ENCODE peak calls at places on chromosomes 4 and X, in five cellular contexts. One of them, this sample, is unnamed.

GRCh38 chr4:72974694-72975487 is 94.6 kb downstream of the COX18 start:
- DNase-seq in fibroblast of lung: peak
- DNase-seq in Panc1: no peak
- DNase-seq in heart right ventricle: no peak
- DNase-seq in right lobe of liver: no peak
- DNase-seq in this sample: no peak

GRCh38 chr4:79663157-79663556 is 255.1 kb upstream of the GK2 start:
- DNase-seq in fibroblast of lung: no peak
- DNase-seq in Panc1: no peak
- DNase-seq in heart right ventricle: no peak
- DNase-seq in right lobe of liver: no peak
- DNase-seq in this sample: no peak

GRCh38 chrX:13153796-13154195 is 109.4 kb upstream of the FAM9C start:
- DNase-seq in fibroblast of lung: peak
- DNase-seq in Panc1: no peak
- DNase-seq in heart right ventricle: no peak
- DNase-seq in right lobe of liver: no peak
- DNase-seq in this sample: no peak

GRCh38 chr4:150581611-150582010 is 340 bp upstream of the MAB21L2 start:
- DNase-seq in fibroblast of lung: peak
- DNase-seq in Panc1: no peak
- DNase-seq in heart right ventricle: no peak
- DNase-seq in right lobe of liver: no peak
- DNase-seq in this sample: no peak

GRCh38 chr4:102734591-102735385 is 26.0 kb downstream of the MANBA start:
- DNase-seq in fibroblast of lung: peak
- DNase-seq in Panc1: no peak
- DNase-seq in heart right ventricle: no peak
- DNase-seq in right lobe of liver: no peak
- DNase-seq in this sample: no peak

GRCh38 chr4:56531149-56531770 is 25.7 kb downstream of the ARL9 start:
- DNase-seq in fibroblast of lung: no peak
- DNase-seq in Panc1: no peak
- DNase-seq in heart right ventricle: no peak
- DNase-seq in right lobe of liver: no peak
- DNase-seq in this sample: no peak

GRCh38 chrX:318739-319578 is at the start of gene GTPBP6:
- DNase-seq in fibroblast of lung: peak
- DNase-seq in Panc1: peak
- DNase-seq in heart right ventricle: peak
- DNase-seq in right lobe of liver: peak
- DNase-seq in this sample: peak

GRCh38 chrX:1086444-1087409 is 125.7 kb downstream of the CRLF2 start:
- DNase-seq in fibroblast of lung: no peak
- DNase-seq in Panc1: no peak
- DNase-seq in heart right ventricle: no peak
- DNase-seq in right lobe of liver: peak
- DNase-seq in this sample: peak

GRCh38 chrX:154517101-154517781 is 1.2 kb upstream of the FAM3A start:
- DNase-seq in fibroblast of lung: no peak
- DNase-seq in Panc1: no peak
- DNase-seq in heart right ventricle: no peak
- DNase-seq in right lobe of liver: no peak
- DNase-seq in this sample: no peak

GRCh38 chr4:89294583-89295244 is 12.9 kb downstream of the GPRIN3 start:
- DNase-seq in fibroblast of lung: no peak
- DNase-seq in Panc1: no peak
- DNase-seq in heart right ventricle: no peak
- DNase-seq in right lobe of liver: no peak
- DNase-seq in this sample: no peak

GRCh38 chr4:7787681-7788141 is 151.9 kb downstream of the AFAP1 start:
- DNase-seq in fibroblast of lung: no peak
- DNase-seq in Panc1: no peak
- DNase-seq in heart right ventricle: no peak
- DNase-seq in right lobe of liver: peak
- DNase-seq in this sample: no peak

GRCh38 chr4:134057356-134057755 is 144.2 kb downstream of the PABPC4L start:
- DNase-seq in fibroblast of lung: no peak
- DNase-seq in Panc1: no peak
- DNase-seq in heart right ventricle: no peak
- DNase-seq in right lobe of liver: no peak
- DNase-seq in this sample: no peak

GRCh38 chr4:24607338-24607737 is 23.0 kb upstream of the DHX15 start:
- DNase-seq in fibroblast of lung: no peak
- DNase-seq in Panc1: no peak
- DNase-seq in heart right ventricle: no peak
- DNase-seq in right lobe of liver: no peak
- DNase-seq in this sample: no peak

GRCh38 chr4:165505991-165506779 is 127.4 kb downstream of the CPE start:
- DNase-seq in fibroblast of lung: peak
- DNase-seq in Panc1: no peak
- DNase-seq in heart right ventricle: no peak
- DNase-seq in right lobe of liver: no peak
- DNase-seq in this sample: no peak

GRCh38 chr4:159069922-159070321 is 33.0 kb upstream of the RAPGEF2 start:
- DNase-seq in fibroblast of lung: peak
- DNase-seq in Panc1: no peak
- DNase-seq in heart right ventricle: no peak
- DNase-seq in right lobe of liver: no peak
- DNase-seq in this sample: peak

DNA sequence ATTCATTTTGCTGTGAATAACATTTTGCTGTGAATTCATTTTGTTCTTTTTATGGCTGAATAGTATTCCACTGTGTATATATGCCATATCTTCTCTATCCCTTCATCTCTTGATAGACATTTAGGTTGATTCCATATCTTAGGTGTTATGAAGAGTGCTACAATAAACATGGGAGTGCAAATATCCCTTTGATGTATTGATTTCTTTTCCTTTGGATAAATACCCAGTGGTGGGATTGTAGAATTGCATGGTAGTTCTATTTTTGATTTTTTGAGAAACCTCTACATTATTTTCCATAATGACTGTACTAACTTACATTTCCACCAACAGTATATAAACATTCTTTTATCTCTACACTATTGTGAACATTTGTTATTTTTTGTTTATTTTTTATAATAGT is 555.9 kb downstream of the PDHA2 start:
- DNase-seq in fibroblast of lung: no peak
- DNase-seq in Panc1: no peak
- DNase-seq in heart right ventricle: no peak
- DNase-seq in right lobe of liver: no peak
- DNase-seq in this sample: no peak
- TF ChIP-seq CTCF in fibroblast of lung: no peak
- TF ChIP-seq CTCF in Panc1: no peak
- TF ChIP-seq CTCF in heart right ventricle: no peak
- TF ChIP-seq CTCF in right lobe of liver: no peak
- TF ChIP-seq CTCF in this sample: no peak

GRCh38 chr4:153788419-153789276 is at the start of gene SFRP2:
- DNase-seq in fibroblast of lung: no peak
- DNase-seq in Panc1: no peak
- DNase-seq in heart right ventricle: no peak
- DNase-seq in right lobe of liver: no peak
- DNase-seq in this sample: no peak

GRCh38 chr4:153784300-153784699 is 4.6 kb downstream of the SFRP2 start:
- DNase-seq in fibroblast of lung: no peak
- DNase-seq in Panc1: no peak
- DNase-seq in heart right ventricle: no peak
- DNase-seq in right lobe of liver: no peak
- DNase-seq in this sample: no peak

GRCh38 chr4:153787156-153787555 is 1.7 kb downstream of the SFRP2 start:
- DNase-seq in fibroblast of lung: no peak
- DNase-seq in Panc1: no peak
- DNase-seq in heart right ventricle: no peak
- DNase-seq in right lobe of liver: no peak
- DNase-seq in this sample: no peak

GRCh38 chr4:153788064-153788418 is 842 bp downstream of the SFRP2 start:
- DNase-seq in fibroblast of lung: no peak
- DNase-seq in Panc1: no peak
- DNase-seq in heart right ventricle: no peak
- DNase-seq in right lobe of liver: no peak
- DNase-seq in this sample: no peak

DNA sequence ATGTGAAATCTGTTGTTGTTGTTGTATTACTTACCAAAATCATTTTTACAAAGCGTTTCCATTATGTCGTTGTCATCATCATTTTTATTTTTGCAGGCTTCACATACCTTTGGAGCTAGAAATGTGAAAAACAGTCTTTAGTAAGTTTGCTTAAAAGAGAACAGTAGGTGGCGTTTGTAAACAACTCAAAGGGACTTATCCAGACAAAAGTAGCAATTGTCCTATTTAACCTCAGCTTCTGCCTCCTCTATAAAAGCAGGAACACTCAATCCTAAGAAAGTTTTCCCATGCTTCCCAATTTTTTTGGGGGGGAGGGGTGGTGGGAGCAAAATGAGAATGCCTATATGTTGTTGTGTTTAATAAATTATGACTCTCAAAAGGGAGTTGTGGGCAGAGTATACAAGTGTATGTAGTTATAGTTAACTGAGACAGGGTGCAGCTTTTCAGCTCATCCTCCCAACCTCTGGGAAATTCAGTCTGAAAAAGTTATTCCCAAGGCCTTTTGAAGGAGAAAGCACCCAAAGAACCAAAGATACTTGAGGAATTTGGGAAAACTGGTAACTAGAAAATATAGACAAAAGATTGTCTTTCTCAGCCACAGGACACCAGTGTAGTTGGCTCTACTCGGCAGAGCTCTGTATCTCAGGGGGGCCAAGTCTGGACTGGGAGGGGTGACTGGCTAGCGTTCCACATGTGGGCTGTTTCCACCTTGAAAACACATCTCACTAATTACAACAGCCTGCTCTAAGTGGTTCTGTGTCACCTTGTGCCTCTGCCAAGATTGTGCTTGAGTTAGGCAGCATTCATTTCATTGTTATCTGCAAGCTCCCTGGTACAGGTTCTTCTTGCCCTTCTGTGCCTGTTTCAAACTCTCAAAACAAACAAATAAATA is 2.8 kb downstream of the SFRP2 start:
- DNase-seq in fibroblast of lung: peak
- DNase-seq in Panc1: peak
- DNase-seq in heart right ventricle: no peak
- DNase-seq in right lobe of liver: no peak
- DNase-seq in this sample: no peak
- H3K4me3 ChIP-seq in fibroblast of lung: no peak
- H3K4me3 ChIP-seq in Panc1: no peak
- H3K4me3 ChIP-seq in heart right ventricle: no peak
- H3K4me3 ChIP-seq in right lobe of liver: no peak
- H3K4me3 ChIP-seq in this sample: no peak

GRCh38 chrX:54044877-54045328 is 630 bp upstream of the PHF8 start:
- DNase-seq in fibroblast of lung: no peak
- DNase-seq in Panc1: no peak
- DNase-seq in heart right ventricle: no peak
- DNase-seq in right lobe of liver: no peak
- DNase-seq in this sample: no peak

GRCh38 chrX:54043084-54043483 is 1.2 kb downstream of the PHF8 start:
- DNase-seq in fibroblast of lung: no peak
- DNase-seq in Panc1: no peak
- DNase-seq in heart right ventricle: no peak
- DNase-seq in right lobe of liver: no peak
- DNase-seq in this sample: no peak

GRCh38 chrX:54043696-54044125 is 562 bp downstream of the PHF8 start:
- DNase-seq in fibroblast of lung: peak
- DNase-seq in Panc1: no peak
- DNase-seq in heart right ventricle: peak
- DNase-seq in right lobe of liver: no peak
- DNase-seq in this sample: no peak

GRCh38 chrX:54044126-54044876 is at the start of gene PHF8:
- DNase-seq in fibroblast of lung: peak
- DNase-seq in Panc1: peak
- DNase-seq in heart right ventricle: peak
- DNase-seq in right lobe of liver: peak
- DNase-seq in this sample: peak

GRCh38 chrX:54042609-54043010 is 1.7 kb downstream of the PHF8 start:
- DNase-seq in fibroblast of lung: peak
- DNase-seq in Panc1: no peak
- DNase-seq in heart right ventricle: peak
- DNase-seq in right lobe of liver: peak
- DNase-seq in this sample: no peak
- TF ChIP-seq CTCF in fibroblast of lung: peak
- TF ChIP-seq CTCF in Panc1: peak
- TF ChIP-seq CTCF in heart right ventricle: peak
- TF ChIP-seq CTCF in right lobe of liver: peak
- TF ChIP-seq CTCF in this sample: no peak

DNA sequence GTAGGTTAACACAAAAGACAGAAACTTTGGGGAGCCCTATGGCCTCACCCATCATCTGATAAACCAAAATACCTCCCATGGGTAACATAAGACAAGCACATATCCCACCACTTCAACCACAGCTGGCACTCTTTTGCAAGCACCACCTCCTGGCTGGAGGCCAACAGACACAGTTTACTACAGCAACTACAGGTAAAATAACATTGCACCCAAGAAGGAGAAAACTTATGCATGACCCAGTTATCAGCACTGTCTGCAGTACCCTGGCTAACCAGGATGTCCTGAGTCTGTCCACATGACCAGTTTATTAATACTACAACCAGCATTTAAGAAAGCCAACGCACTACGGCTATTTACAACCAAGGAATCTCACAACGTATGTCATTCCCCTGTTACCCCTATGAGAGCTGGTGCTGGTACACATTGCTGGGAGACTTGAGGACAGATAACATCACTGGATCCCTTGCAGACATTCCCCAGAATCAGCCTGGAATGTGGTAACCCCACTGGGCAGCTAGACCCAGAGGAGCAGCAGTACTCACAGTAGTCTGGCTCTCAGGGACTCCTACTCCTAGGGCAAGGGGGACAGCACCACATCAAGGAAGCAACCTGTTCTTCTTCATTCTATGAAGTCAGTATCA is 32.0 kb downstream of the ELF2 start:
- DNase-seq in fibroblast of lung: no peak
- DNase-seq in Panc1: no peak
- DNase-seq in heart right ventricle: no peak
- DNase-seq in right lobe of liver: no peak
- DNase-seq in this sample: no peak
- H3K4me3 ChIP-seq in fibroblast of lung: no peak
- H3K4me3 ChIP-seq in Panc1: no peak
- H3K4me3 ChIP-seq in heart right ventricle: no peak
- H3K4me3 ChIP-seq in right lobe of liver: no peak
- H3K4me3 ChIP-seq in this sample: no peak

DNA sequence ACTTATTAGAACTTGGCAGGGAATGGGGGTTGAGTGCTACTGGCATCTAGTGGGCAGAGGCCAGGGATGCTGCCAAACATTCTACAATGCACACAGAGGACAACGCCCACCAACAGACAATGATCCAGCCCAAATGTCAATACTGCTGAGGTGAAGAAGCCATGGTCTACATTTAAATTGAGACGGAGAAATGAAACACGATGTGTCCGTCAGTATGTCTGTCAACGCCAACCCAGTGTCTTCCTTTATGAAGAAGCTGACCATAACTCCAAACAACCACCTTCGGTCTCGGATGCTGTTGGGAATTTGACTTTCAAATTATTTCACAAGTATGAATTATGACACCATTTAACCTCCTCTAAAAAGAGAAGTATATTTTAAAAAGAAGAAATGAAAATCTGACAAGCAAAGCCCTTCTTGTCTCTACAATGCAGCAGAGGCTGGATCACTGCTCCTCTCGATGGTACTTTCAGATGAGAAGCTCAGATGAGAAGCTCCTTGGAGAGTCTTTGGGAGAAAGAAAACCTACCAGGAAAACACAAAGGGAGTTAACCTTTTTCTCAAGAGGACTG is 123.7 kb upstream of the MAP3K15 start:
- DNase-seq in fibroblast of lung: no peak
- DNase-seq in Panc1: no peak
- DNase-seq in heart right ventricle: no peak
- DNase-seq in right lobe of liver: no peak
- DNase-seq in this sample: no peak
- TF ChIP-seq CTCF in fibroblast of lung: no peak
- TF ChIP-seq CTCF in Panc1: no peak
- TF ChIP-seq CTCF in heart right ventricle: no peak
- TF ChIP-seq CTCF in right lobe of liver: no peak
- TF ChIP-seq CTCF in this sample: no peak

This sample was measured in HFF-Myc.